ENCODE peak calls at places on chromosome 11, in seven cellular contexts. W is breast epithelium, R is colonic mucosa, H is right lobe of liver, V is IMR-90, B is OCI-LY7, O is adrenal gland. C is an unnamed sample.

GRCh38 chr11:10657308-10658271 is 36.0 kb downstream of the IRAG1 start:
- DNase-seq in B (no peak), V (peak; percentile 82), H (no peak), W (no peak), O (peak; percentile 74), R (no peak), C (no peak)

GRCh38 chr11:69443138-69443967 is 38.1 kb upstream of the LINC01488 start:
- DNase-seq in V (peak; percentile 94), O (peak; percentile 92), H (peak; percentile 84), B (no peak), W (peak; percentile 77), R (peak; percentile 94), C (peak; percentile 83)

GRCh38 chr11:68282861-68283230 is 11.1 kb upstream of the C11orf24 start:
- DNase-seq in R (no peak), O (no peak), V (no peak), W (no peak), B (no peak), H (no peak), C (no peak)

GRCh38 chr11:416757-417621 is 2.2 kb upstream of the SIGIRR start:
- DNase-seq in V (no peak), W (no peak), H (peak; percentile 49), B (no peak), O (no peak), R (peak; percentile 78), C (no peak)

GRCh38 chr11:10398525-10398924 is 56.5 kb upstream of the AMPD3 start:
- DNase-seq in B (no peak), R (no peak), V (no peak), H (peak; percentile 48), O (peak; percentile 41), W (no peak), C (no peak)

GRCh38 chr11:73907191-73907590 is 30.4 kb downstream of the PAAF1 start:
- DNase-seq in V (peak; percentile 55), H (no peak), R (no peak), W (no peak), O (peak; percentile 82), B (no peak), C (no peak)

GRCh38 chr11:129895126-129896041 is at the start of gene NFRKB:
- DNase-seq in O (peak; percentile 79), B (peak; percentile 90), R (peak; percentile 93), H (peak; percentile 91), V (peak; percentile 58), W (peak; percentile 85), C (peak; percentile 89)

GRCh38 chr11:95485115-95485900 is 254.3 kb upstream of the SESN3 start:
- DNase-seq in W (no peak), O (no peak), B (no peak), V (no peak), H (no peak), R (no peak), C (no peak)

GRCh38 chr11:12997168-12997567 is 11.9 kb upstream of the RASSF10 start:
- DNase-seq in R (no peak), O (no peak), V (no peak), B (no peak), H (no peak), W (no peak), C (no peak)

GRCh38 chr11:47354913-47355282 is 2.4 kb upstream of the MYBPC3 start:
- DNase-seq in H (no peak), V (no peak), R (no peak), O (no peak), B (no peak), W (no peak), C (no peak)

GRCh38 chr11:12786891-12787290 is 112.7 kb downstream of the TEAD1 start:
- DNase-seq in O (no peak), W (no peak), B (no peak), H (no peak), R (no peak), V (no peak), C (peak; percentile 60)

GRCh38 chr11:117300301-117300700 is 9.2 kb downstream of the BACE1-AS start:
- DNase-seq in R (no peak), V (peak; percentile 54), O (peak; percentile 71), H (peak; percentile 25), B (no peak), W (no peak), C (peak; percentile 57)

GRCh38 chr11:11845066-11845465 is 3.3 kb downstream of the USP47 start:
- DNase-seq in V (no peak), R (no peak), W (no peak), O (no peak), H (no peak), B (no peak), C (no peak)

GRCh38 chr11:119207300-119207570 is 1.1 kb downstream of the CBL start:
- DNase-seq in R (no peak), H (no peak), O (no peak), B (peak; percentile 25), W (no peak), V (no peak), C (no peak)

GRCh38 chr11:108697872-108698473 is 33.1 kb downstream of the DDX10 start:
- DNase-seq in B (peak; percentile 72), V (peak; percentile 82), R (peak; percentile 39), H (no peak), O (peak; percentile 55), W (no peak), C (peak; percentile 53)

GRCh38 chr11:3879967-3880542 is 24.6 kb downstream of the STIM1 start:
- DNase-seq in V (no peak), O (no peak), H (peak; percentile 59), R (peak; percentile 35), W (no peak), B (no peak), C (no peak)

GRCh38 chr11:94007906-94008305 is 13.2 kb upstream of the HEPHL1 start:
- DNase-seq in W (no peak), H (no peak), B (no peak), V (no peak), O (no peak), R (no peak), C (no peak)

GRCh38 chr11:116891746-116892145 is 54.3 kb upstream of the APOA1 start:
- DNase-seq in R (no peak), V (no peak), H (no peak), B (no peak), O (no peak), W (no peak), C (no peak)

GRCh38 chr11:102157219-102157618 is 47.0 kb downstream of the YAP1 start:
- DNase-seq in R (peak; percentile 78), B (no peak), O (peak; percentile 73), H (peak; percentile 38), V (peak; percentile 85), W (no peak), C (no peak)

GRCh38 chr11:62020661-62021060 is 53.2 kb upstream of the FTH1 start:
- DNase-seq in R (no peak), O (no peak), W (no peak), H (no peak), B (no peak), V (no peak), C (no peak)

GRCh38 chr11:93089474-93090102 is 108.2 kb downstream of the SLC36A4 start:
- DNase-seq in B (peak; percentile 15), V (peak; percentile 62), H (no peak), R (peak; percentile 38), W (no peak), O (peak; percentile 22), C (peak; percentile 13)

GRCh38 chr11:35781342-35782171 is 119.0 kb downstream of the TRIM44 start:
- DNase-seq in V (peak; percentile 89), R (no peak), B (no peak), W (no peak), O (no peak), H (no peak), C (no peak)

GRCh38 chr11:67027943-67028542 is 5.1 kb downstream of the SYT12 start:
- DNase-seq in O (no peak), H (no peak), B (peak; percentile 73), V (no peak), R (no peak), W (no peak), C (no peak)

GRCh38 chr11:63822438-63822837 is 9.2 kb downstream of the SPINDOC start:
- DNase-seq in B (no peak), R (no peak), W (no peak), H (no peak), O (no peak), V (no peak), C (no peak)
- H3K4me3 ChIP-seq in B (no peak overlapping the region), R (no peak overlapping the region), W (no peak overlapping the region), H (no peak overlapping the region), O (no peak overlapping the region), V (no peak overlapping the region), C (no peak overlapping the region)

DNA sequence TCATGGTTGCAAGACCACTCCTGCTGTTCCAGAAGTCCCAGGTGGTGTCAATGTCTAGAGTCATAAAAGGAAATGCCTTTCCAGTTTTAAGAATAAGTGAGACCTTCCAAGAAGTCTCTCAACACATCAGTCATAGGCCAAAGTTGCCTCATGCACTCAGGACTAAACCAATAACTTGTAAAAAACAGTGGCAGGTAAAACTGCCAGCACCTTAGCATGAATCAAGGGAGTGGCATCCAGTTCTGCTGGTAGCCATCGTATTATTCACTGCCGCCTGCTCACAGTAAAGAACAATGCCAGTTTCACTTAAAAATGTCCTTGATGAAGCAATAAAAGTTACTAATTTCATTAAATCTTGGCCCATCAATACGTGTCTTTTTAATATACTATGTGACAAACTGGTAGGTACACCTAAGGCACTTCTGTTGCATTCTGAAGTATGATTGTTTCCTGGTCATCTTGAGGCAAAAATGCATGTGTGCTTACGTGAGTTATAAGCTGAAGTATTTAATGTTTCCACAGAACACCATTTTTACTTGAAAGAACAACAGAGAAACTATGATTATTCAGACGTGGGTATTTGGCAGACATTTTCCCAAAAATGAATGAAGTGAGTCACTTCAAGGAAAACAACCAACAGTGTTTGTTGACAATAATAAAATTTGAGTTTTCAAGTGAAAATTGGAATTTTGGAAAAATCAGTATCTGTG is 125.2 kb upstream of the SNX19 start:
- DNase-seq in W (no peak), B (no peak), V (no peak), R (no peak), H (no peak), O (no peak), C (no peak)
- H3K27ac ChIP-seq in W (no peak overlapping the region), B (no peak overlapping the region), V (no peak overlapping the region), R (no peak overlapping the region), H (no peak overlapping the region), O (no peak overlapping the region), C (no peak overlapping the region)

GRCh38 chr11:45334410-45334809 is 48.3 kb upstream of the SYT13 start:
- DNase-seq in H (no peak), R (no peak), W (no peak), O (no peak), V (no peak), B (no peak), C (no peak)

GRCh38 chr11:45333506-45333971 is 47.4 kb upstream of the SYT13 start:
- DNase-seq in R (peak; percentile 31), V (peak; percentile 65), O (peak; percentile 46), H (no peak), B (peak; percentile 48), W (no peak), C (peak; percentile 14)

GRCh38 chr11:45332486-45332934 is 46.4 kb upstream of the SYT13 start:
- DNase-seq in O (peak; percentile 24), B (peak; percentile 56), W (no peak), V (peak; percentile 19), H (no peak), R (peak; percentile 38), C (peak; percentile 30)

GRCh38 chr11:45331839-45332485 is 45.8 kb upstream of the SYT13 start:
- DNase-seq in B (no peak), R (no peak), V (no peak), W (no peak), O (no peak), H (no peak), C (no peak)

GRCh38 chr11:45333023-45333422 is 46.9 kb upstream of the SYT13 start:
- DNase-seq in W (no peak), V (no peak), H (no peak), R (no peak), O (no peak), B (no peak), C (no peak)
- H3K4me3 ChIP-seq in W (peak overlapping the region; percentile 22), V (peak overlapping the region; percentile 14), H (no peak overlapping the region), R (no peak overlapping the region), O (no peak overlapping the region), B (no peak overlapping the region), C (no peak overlapping the region)

GRCh38 chr11:44835326-44835725 is 108.6 kb downstream of the TSPAN18 start:
- DNase-seq in V (no peak), W (no peak), B (no peak), H (no peak), O (no peak), R (no peak), C (no peak)
- H3K27ac ChIP-seq in V (no peak overlapping the region), W (no peak overlapping the region), B (no peak overlapping the region), H (no peak overlapping the region), O (no peak overlapping the region), R (no peak overlapping the region), C (no peak overlapping the region)

C was measured in WERI-Rb-1.